ENCODE peak calls at places on chromosome 12, in five cellular contexts. S, J, B, T and A are unnamed samples.

GRCh38 chr12:51419473-51420228 is 5.0 kb upstream of the SLC4A8 start:
- DNase-seq in J (no peak), T (no peak), B (no peak), S (no peak), A (no peak)

GRCh38 chr12:79778802-79779201 is 88.0 kb upstream of the PAWR start:
- DNase-seq in S (no peak), T (no peak), J (no peak), B (no peak), A (no peak)

GRCh38 chr12:64610092-64610659 is at the start of gene RASSF3:
- DNase-seq in S (peak), T (peak), B (peak), J (peak), A (peak)

GRCh38 chr12:39574378-39574777 is 45.2 kb downstream of the ABCD2 start:
- DNase-seq in J (no peak), B (no peak), T (no peak), S (no peak), A (no peak)

GRCh38 chr12:52003016-52003550 is 3.7 kb upstream of the TAMALIN start:
- DNase-seq in B (no peak), J (no peak), S (no peak), T (no peak), A (no peak)

GRCh38 chr12:57149309-57149900 is 2.0 kb upstream of the LRP1-AS start:
- DNase-seq in B (no peak), S (no peak), J (no peak), T (no peak), A (no peak)

GRCh38 chr12:26789731-26790644 is 43.0 kb downstream of the ITPR2 start:
- DNase-seq in J (no peak), S (no peak), B (no peak), T (no peak), A (no peak)

GRCh38 chr12:100826323-100826722 is 31.7 kb downstream of the ANO4 start:
- DNase-seq in T (peak), S (peak), B (peak), J (no peak), A (peak)

GRCh38 chr12:18382486-18382885 is 121.2 kb downstream of the PIK3C2G start:
- DNase-seq in B (no peak), T (no peak), S (no peak), J (no peak), A (no peak)

GRCh38 chr12:123550700-123551099 is 17.2 kb upstream of the RILPL1 start:
- DNase-seq in B (no peak), J (no peak), T (no peak), S (no peak), A (no peak)

DNA sequence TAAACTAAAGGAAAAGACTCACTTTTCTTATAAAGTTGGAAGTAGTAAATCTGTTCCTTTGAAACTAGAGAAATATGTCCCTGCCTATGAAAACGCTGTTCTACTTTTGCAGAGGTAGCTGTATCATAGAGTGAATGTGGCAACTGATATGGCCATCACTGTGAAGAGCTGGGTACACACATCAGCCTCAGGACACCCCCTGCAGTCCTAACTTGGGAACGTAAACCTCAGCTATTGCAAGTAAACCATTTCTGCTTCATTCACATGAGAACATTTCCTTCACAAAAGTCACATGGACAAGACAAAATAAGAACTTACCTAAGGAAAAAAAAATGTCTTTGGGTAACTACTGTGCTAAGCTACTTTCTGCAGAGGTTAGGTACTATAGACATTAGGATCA is 233.3 kb upstream of the PPFIA2 start:
- DNase-seq in S (no peak), T (no peak), J (no peak), B (peak), A (peak)
- TF ChIP-seq CTCF in S (no peak), T (peak), J (peak), B (peak), A (peak)

GRCh38 chr12:23221066-23221465 is 596.1 kb downstream of the ETNK1 start:
- DNase-seq in T (no peak), B (no peak), J (no peak), S (no peak), A (no peak)
- TF ChIP-seq CTCF in T (peak), B (no peak), J (no peak), S (no peak), A (peak)

DNA sequence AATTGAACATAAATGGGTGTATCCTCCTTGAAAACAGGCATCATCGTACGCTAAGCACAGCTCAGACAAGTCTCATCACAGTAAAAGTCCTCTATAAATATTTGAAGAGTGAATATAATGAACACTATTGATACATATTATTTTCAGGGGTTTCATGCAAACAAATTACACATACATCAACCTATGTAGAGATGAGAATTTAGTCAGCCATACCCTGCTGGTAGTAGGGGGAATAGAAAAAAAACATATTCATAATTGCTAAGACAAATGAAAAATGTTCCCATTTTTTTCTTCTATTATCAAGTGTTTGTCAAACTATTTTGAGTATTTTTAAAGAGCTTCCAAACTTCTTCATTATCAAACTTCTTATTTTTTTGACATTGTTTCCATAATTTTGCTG is 205.6 kb upstream of the SOX5 start:
- DNase-seq in T (no peak), J (no peak), S (no peak), B (no peak), A (no peak)
- TF ChIP-seq CTCF in T (peak), J (no peak), S (no peak), B (no peak), A (no peak)

GRCh38 chr12:6684609-6685008 is 4.6 kb downstream of the ZNF384 start:
- DNase-seq in B (peak), J (peak), S (peak), T (no peak), A (peak)
- TF ChIP-seq CTCF in B (peak), J (peak), S (peak), T (peak), A (peak)

GRCh38 chr12:91620949-91621348 is 438.3 kb upstream of the DCN start:
- DNase-seq in J (no peak), B (no peak), S (no peak), T (no peak), A (no peak)
- TF ChIP-seq CTCF in J (no peak), B (no peak), S (no peak), T (no peak), A (no peak)

DNA sequence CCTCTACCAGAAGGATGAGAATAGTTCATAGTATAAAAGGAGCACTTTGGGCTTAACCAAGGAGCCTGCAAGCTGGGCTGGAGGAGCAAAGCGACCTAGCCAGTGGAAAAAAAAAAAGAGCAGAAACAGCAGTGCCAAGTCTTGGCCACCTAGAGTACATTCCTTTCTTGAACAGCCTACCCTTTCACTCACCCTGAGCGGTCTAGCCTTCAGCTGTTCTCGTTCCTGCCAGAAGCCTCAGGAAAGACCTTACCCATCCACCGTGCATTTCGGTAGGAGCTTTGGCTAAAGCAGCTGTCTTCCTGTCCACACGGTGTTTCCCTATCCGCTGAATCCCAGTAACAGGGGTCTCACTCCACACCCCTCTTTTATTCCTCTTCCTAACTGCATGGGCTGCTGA is 88.7 kb upstream of the METAP2 start:
- DNase-seq in T (no peak), J (no peak), B (no peak), S (no peak), A (no peak)
- TF ChIP-seq CTCF in T (no peak), J (no peak), B (no peak), S (no peak), A (no peak)

DNA sequence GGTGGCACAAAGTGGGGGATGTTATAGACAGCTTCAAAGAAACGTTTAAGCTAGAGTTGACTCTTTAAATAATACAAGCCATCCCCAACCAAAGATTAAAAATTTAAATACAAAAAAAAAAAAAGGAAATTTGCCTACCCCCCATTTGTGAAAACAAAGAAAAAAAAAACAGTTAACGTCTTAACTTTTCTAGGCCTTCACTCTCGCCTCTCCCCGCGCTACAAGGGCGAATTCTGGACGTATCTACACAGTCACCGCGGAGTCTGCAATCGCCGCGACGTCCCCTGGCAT is 528 bp upstream of the NUDT4 start:
- DNase-seq in S (no peak), B (no peak), J (no peak), T (no peak), A (no peak)
- TF ChIP-seq CTCF in S (no peak), B (no peak), J (no peak), T (no peak), A (no peak)

GRCh38 chr12:7136071-7136470 is 5.9 kb downstream of the CLSTN3 start:
- DNase-seq in B (no peak), J (no peak), T (no peak), S (no peak), A (no peak)
- TF ChIP-seq CTCF in B (no peak), J (no peak), T (no peak), S (no peak), A (no peak)